ENCODE peak calls at places on chromosomes 1 and 21, in ten cellular contexts. One of them, this sample, is unnamed. For H3K27me3, the result is how much of the 10 kb centered on the place peaks cover.

GRCh38 chr1:224211262-224211962 is 28.4 kb downstream of the DEGS1 start:
- DNase-seq in dorsolateral prefrontal cortex: no peak
- DNase-seq in neural progenitor cell: no peak
- DNase-seq in H9: no peak
- DNase-seq in mammary epithelial cell: peak
- DNase-seq in small intestine: peak
- DNase-seq in fibroblast of lung: peak
- DNase-seq in CD8-positive, alpha-beta memory T cell: no peak
- DNase-seq in left ventricle myocardium inferior: no peak
- DNase-seq in ovary: no peak
- DNase-seq in this sample: no peak

GRCh38 chr1:244655186-244655585 is 2.3 kb downstream of the DESI2 start:
- DNase-seq in dorsolateral prefrontal cortex: no peak
- DNase-seq in neural progenitor cell: no peak
- DNase-seq in H9: no peak
- DNase-seq in mammary epithelial cell: no peak
- DNase-seq in small intestine: no peak
- DNase-seq in fibroblast of lung: no peak
- DNase-seq in CD8-positive, alpha-beta memory T cell: no peak
- DNase-seq in left ventricle myocardium inferior: no peak
- DNase-seq in ovary: no peak
- DNase-seq in this sample: no peak

GRCh38 chr21:42047821-42048613 is 23.1 kb upstream of the UMODL1 start:
- DNase-seq in dorsolateral prefrontal cortex: no peak
- DNase-seq in neural progenitor cell: no peak
- DNase-seq in H9: no peak
- DNase-seq in mammary epithelial cell: peak
- DNase-seq in small intestine: no peak
- DNase-seq in fibroblast of lung: peak
- DNase-seq in CD8-positive, alpha-beta memory T cell: no peak
- DNase-seq in left ventricle myocardium inferior: no peak
- DNase-seq in ovary: peak
- DNase-seq in this sample: no peak

GRCh38 chr21:43273708-43274021 is 104.9 kb downstream of the CRYAA start:
- DNase-seq in dorsolateral prefrontal cortex: no peak
- DNase-seq in neural progenitor cell: no peak
- DNase-seq in H9: no peak
- DNase-seq in mammary epithelial cell: no peak
- DNase-seq in small intestine: no peak
- DNase-seq in fibroblast of lung: no peak
- DNase-seq in CD8-positive, alpha-beta memory T cell: no peak
- DNase-seq in left ventricle myocardium inferior: no peak
- DNase-seq in ovary: no peak
- DNase-seq in this sample: peak

GRCh38 chr1:94702440-94702810 is 117.7 kb upstream of the SLC44A3 start:
- DNase-seq in dorsolateral prefrontal cortex: no peak
- DNase-seq in neural progenitor cell: no peak
- DNase-seq in H9: no peak
- DNase-seq in mammary epithelial cell: no peak
- DNase-seq in small intestine: no peak
- DNase-seq in fibroblast of lung: no peak
- DNase-seq in CD8-positive, alpha-beta memory T cell: no peak
- DNase-seq in left ventricle myocardium inferior: no peak
- DNase-seq in ovary: peak
- DNase-seq in this sample: no peak

GRCh38 chr1:53557830-53558784 is 98.9 kb downstream of the DMRTB1 start:
- DNase-seq in dorsolateral prefrontal cortex: no peak
- DNase-seq in neural progenitor cell: no peak
- DNase-seq in H9: peak
- DNase-seq in mammary epithelial cell: no peak
- DNase-seq in small intestine: no peak
- DNase-seq in fibroblast of lung: no peak
- DNase-seq in CD8-positive, alpha-beta memory T cell: no peak
- DNase-seq in left ventricle myocardium inferior: no peak
- DNase-seq in ovary: peak
- DNase-seq in this sample: peak

GRCh38 chr1:44259090-44259489 is 45.8 kb downstream of the DMAP1 start:
- DNase-seq in dorsolateral prefrontal cortex: no peak
- DNase-seq in neural progenitor cell: no peak
- DNase-seq in H9: no peak
- DNase-seq in mammary epithelial cell: no peak
- DNase-seq in small intestine: no peak
- DNase-seq in fibroblast of lung: no peak
- DNase-seq in CD8-positive, alpha-beta memory T cell: no peak
- DNase-seq in left ventricle myocardium inferior: no peak
- DNase-seq in ovary: no peak
- DNase-seq in this sample: peak

GRCh38 chr1:180084867-180085266 is 69.8 kb upstream of the QSOX1 start:
- DNase-seq in dorsolateral prefrontal cortex: no peak
- DNase-seq in neural progenitor cell: no peak
- DNase-seq in H9: no peak
- DNase-seq in mammary epithelial cell: no peak
- DNase-seq in small intestine: no peak
- DNase-seq in fibroblast of lung: no peak
- DNase-seq in CD8-positive, alpha-beta memory T cell: no peak
- DNase-seq in left ventricle myocardium inferior: no peak
- DNase-seq in ovary: no peak
- DNase-seq in this sample: no peak

GRCh38 chr1:147389532-147390184 is 147.2 kb downstream of the CHD1L start:
- DNase-seq in dorsolateral prefrontal cortex: no peak
- DNase-seq in neural progenitor cell: peak
- DNase-seq in H9: peak
- DNase-seq in mammary epithelial cell: peak
- DNase-seq in small intestine: peak
- DNase-seq in fibroblast of lung: peak
- DNase-seq in CD8-positive, alpha-beta memory T cell: peak
- DNase-seq in left ventricle myocardium inferior: no peak
- DNase-seq in ovary: no peak
- DNase-seq in this sample: peak

DNA sequence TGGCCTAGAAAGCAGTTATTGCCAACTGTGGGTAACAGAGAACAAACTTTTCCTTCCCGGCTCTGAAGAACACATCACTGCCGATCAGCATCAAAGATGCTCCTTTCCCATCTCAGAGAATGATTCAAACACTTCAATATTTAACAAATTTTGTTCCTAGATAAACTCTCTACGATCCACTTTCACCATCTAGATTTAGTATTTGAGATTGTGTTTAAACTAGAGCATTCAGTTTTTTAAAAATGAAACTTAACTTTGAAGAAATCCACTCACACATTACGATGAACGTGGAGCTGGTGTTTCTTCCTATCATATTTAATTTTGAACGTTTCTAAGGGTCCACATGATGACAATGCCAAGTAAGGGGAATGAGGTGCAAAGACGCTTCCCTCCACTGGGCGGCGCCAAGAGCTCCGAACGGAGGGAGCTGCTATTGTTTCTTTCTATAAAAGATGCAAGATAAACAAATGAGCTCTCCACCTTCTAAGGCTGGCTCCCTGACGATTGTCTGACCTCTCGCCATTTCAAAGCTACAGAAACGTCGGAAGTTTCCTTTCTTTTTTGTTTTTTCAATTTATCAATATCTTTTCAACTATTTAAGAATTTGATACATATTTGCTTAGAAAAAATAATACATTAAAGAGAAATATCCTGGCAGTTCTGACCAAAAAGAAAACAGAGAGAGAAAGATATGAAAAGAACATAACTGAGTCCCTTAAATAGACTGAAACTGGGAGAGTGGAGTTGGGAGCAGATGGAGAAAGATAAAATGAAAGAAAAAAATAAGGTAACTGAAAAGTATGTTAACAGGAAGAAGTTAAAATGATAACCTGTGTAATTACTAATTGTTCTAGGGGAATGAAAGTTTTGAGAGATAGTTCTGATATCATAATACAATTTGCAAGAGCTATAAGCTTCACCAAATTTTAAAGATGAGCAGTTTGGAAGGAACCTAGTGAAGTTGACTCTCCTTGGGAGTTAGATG is 4.4 kb upstream of the BARHL2 start:
- DNase-seq in dorsolateral prefrontal cortex: no peak
- DNase-seq in neural progenitor cell: peak
- DNase-seq in H9: peak
- DNase-seq in mammary epithelial cell: peak
- DNase-seq in small intestine: peak
- DNase-seq in fibroblast of lung: peak
- DNase-seq in CD8-positive, alpha-beta memory T cell: no peak
- DNase-seq in left ventricle myocardium inferior: no peak
- DNase-seq in ovary: no peak
- DNase-seq in this sample: peak
- H3K27me3 ChIP-seq in dorsolateral prefrontal cortex: half or more
- H3K27me3 ChIP-seq in neural progenitor cell: half or more
- H3K27me3 ChIP-seq in H9: half or more
- H3K27me3 ChIP-seq in mammary epithelial cell: half or more
- H3K27me3 ChIP-seq in small intestine: under half
- H3K27me3 ChIP-seq in fibroblast of lung: half or more
- H3K27me3 ChIP-seq in CD8-positive, alpha-beta memory T cell: half or more
- H3K27me3 ChIP-seq in left ventricle myocardium inferior: half or more
- H3K27me3 ChIP-seq in ovary: under half
- H3K27me3 ChIP-seq in this sample: half or more

GRCh38 chr1:214187152-214187900 is 93.6 kb upstream of the SMYD2 start:
- DNase-seq in dorsolateral prefrontal cortex: no peak
- DNase-seq in neural progenitor cell: peak
- DNase-seq in H9: peak
- DNase-seq in mammary epithelial cell: no peak
- DNase-seq in small intestine: no peak
- DNase-seq in fibroblast of lung: peak
- DNase-seq in CD8-positive, alpha-beta memory T cell: no peak
- DNase-seq in left ventricle myocardium inferior: no peak
- DNase-seq in ovary: no peak
- DNase-seq in this sample: peak

GRCh38 chr1:214186118-214186517 is 94.8 kb upstream of the SMYD2 start:
- DNase-seq in dorsolateral prefrontal cortex: no peak
- DNase-seq in neural progenitor cell: no peak
- DNase-seq in H9: no peak
- DNase-seq in mammary epithelial cell: no peak
- DNase-seq in small intestine: no peak
- DNase-seq in fibroblast of lung: no peak
- DNase-seq in CD8-positive, alpha-beta memory T cell: no peak
- DNase-seq in left ventricle myocardium inferior: no peak
- DNase-seq in ovary: no peak
- DNase-seq in this sample: no peak

GRCh38 chr1:214188835-214189234 is 92.1 kb upstream of the SMYD2 start:
- DNase-seq in dorsolateral prefrontal cortex: no peak
- DNase-seq in neural progenitor cell: no peak
- DNase-seq in H9: no peak
- DNase-seq in mammary epithelial cell: no peak
- DNase-seq in small intestine: no peak
- DNase-seq in fibroblast of lung: no peak
- DNase-seq in CD8-positive, alpha-beta memory T cell: no peak
- DNase-seq in left ventricle myocardium inferior: no peak
- DNase-seq in ovary: no peak
- DNase-seq in this sample: no peak

GRCh38 chr1:214187933-214188332 is 93.0 kb upstream of the SMYD2 start:
- DNase-seq in dorsolateral prefrontal cortex: no peak
- DNase-seq in neural progenitor cell: peak
- DNase-seq in H9: no peak
- DNase-seq in mammary epithelial cell: no peak
- DNase-seq in small intestine: no peak
- DNase-seq in fibroblast of lung: no peak
- DNase-seq in CD8-positive, alpha-beta memory T cell: no peak
- DNase-seq in left ventricle myocardium inferior: no peak
- DNase-seq in ovary: no peak
- DNase-seq in this sample: peak

GRCh38 chr1:214184992-214185391 is 96.0 kb upstream of the SMYD2 start:
- DNase-seq in dorsolateral prefrontal cortex: no peak
- DNase-seq in neural progenitor cell: no peak
- DNase-seq in H9: no peak
- DNase-seq in mammary epithelial cell: no peak
- DNase-seq in small intestine: no peak
- DNase-seq in fibroblast of lung: no peak
- DNase-seq in CD8-positive, alpha-beta memory T cell: no peak
- DNase-seq in left ventricle myocardium inferior: no peak
- DNase-seq in ovary: no peak
- DNase-seq in this sample: no peak
- H3K27me3 ChIP-seq in dorsolateral prefrontal cortex: under half
- H3K27me3 ChIP-seq in neural progenitor cell: half or more
- H3K27me3 ChIP-seq in H9: under half
- H3K27me3 ChIP-seq in mammary epithelial cell: under half
- H3K27me3 ChIP-seq in small intestine: under half
- H3K27me3 ChIP-seq in fibroblast of lung: under half
- H3K27me3 ChIP-seq in CD8-positive, alpha-beta memory T cell: under half
- H3K27me3 ChIP-seq in left ventricle myocardium inferior: half or more
- H3K27me3 ChIP-seq in ovary: under half
- H3K27me3 ChIP-seq in this sample: under half

GRCh38 chr1:32919811-32920733 is 18.9 kb upstream of the TMEM54 start:
- DNase-seq in dorsolateral prefrontal cortex: no peak
- DNase-seq in neural progenitor cell: no peak
- DNase-seq in H9: no peak
- DNase-seq in mammary epithelial cell: no peak
- DNase-seq in small intestine: no peak
- DNase-seq in fibroblast of lung: peak
- DNase-seq in CD8-positive, alpha-beta memory T cell: no peak
- DNase-seq in left ventricle myocardium inferior: no peak
- DNase-seq in ovary: no peak
- DNase-seq in this sample: no peak
- H3K27me3 ChIP-seq in dorsolateral prefrontal cortex: under half
- H3K27me3 ChIP-seq in neural progenitor cell: under half
- H3K27me3 ChIP-seq in H9: under half
- H3K27me3 ChIP-seq in mammary epithelial cell: under half
- H3K27me3 ChIP-seq in small intestine: under half
- H3K27me3 ChIP-seq in fibroblast of lung: under half
- H3K27me3 ChIP-seq in CD8-positive, alpha-beta memory T cell: under half
- H3K27me3 ChIP-seq in left ventricle myocardium inferior: under half
- H3K27me3 ChIP-seq in ovary: under half
- H3K27me3 ChIP-seq in this sample: under half

DNA sequence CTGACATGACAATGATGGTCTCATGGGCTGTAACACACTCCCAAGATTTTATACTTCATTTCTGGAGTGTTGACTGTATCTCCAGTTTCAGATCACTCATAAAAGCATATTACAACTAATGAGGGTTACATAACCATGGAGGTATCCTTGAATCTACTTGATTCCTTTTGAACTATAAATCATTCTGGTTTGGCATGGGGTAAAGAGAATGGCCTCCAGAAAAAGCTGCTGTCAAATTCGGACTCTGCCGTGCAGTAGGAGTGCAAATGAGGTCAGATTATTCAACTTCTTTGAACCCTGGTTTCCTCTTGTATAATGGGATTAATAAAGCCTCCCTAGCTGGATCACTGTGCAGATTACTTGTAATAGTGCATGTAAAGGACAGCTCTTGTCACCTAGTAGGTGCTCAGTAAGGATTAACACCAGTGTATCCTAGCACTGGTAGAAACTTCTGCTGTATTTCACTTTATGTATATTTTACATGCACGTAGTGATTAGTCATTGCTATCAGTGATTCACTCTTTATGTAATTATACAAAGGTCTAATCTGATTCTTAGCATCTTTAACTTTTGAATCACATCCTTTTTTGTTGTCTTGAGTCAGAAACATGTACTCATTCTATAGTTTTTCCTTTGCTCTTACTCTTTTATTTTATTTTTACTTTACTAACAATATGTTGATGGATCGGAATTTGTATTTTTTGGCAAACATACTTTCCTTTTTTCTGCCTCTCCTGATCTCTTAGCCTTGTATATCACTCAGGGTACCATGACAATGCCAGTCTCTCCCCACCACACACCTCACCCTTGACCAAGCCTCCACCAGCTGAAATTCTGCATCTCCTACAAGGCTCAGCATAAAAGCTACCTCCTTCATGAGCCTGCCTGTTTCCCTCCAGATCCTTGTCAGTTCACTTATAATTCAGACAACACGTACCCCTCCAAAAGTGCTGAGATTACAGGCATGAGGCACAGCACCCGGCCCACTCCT is 3.2 kb downstream of the LRRC8C start:
- DNase-seq in dorsolateral prefrontal cortex: no peak
- DNase-seq in neural progenitor cell: no peak
- DNase-seq in H9: no peak
- DNase-seq in mammary epithelial cell: peak
- DNase-seq in small intestine: no peak
- DNase-seq in fibroblast of lung: peak
- DNase-seq in CD8-positive, alpha-beta memory T cell: no peak
- DNase-seq in left ventricle myocardium inferior: no peak
- DNase-seq in ovary: no peak
- DNase-seq in this sample: no peak
- H3K27me3 ChIP-seq in dorsolateral prefrontal cortex: under half
- H3K27me3 ChIP-seq in neural progenitor cell: under half
- H3K27me3 ChIP-seq in H9: under half
- H3K27me3 ChIP-seq in mammary epithelial cell: under half
- H3K27me3 ChIP-seq in small intestine: under half
- H3K27me3 ChIP-seq in fibroblast of lung: under half
- H3K27me3 ChIP-seq in CD8-positive, alpha-beta memory T cell: under half
- H3K27me3 ChIP-seq in left ventricle myocardium inferior: under half
- H3K27me3 ChIP-seq in ovary: under half
- H3K27me3 ChIP-seq in this sample: under half

This sample was measured in H7.